ENCODE peak calls at places on chromosome 16, in eight cellular contexts. One of them, this sample, is unnamed.

GRCh38 chr16:81545470-81546175 is 101.0 kb downstream of the CMIP start:
- DNase-seq in EH: no peak
- DNase-seq in body of pancreas: no peak
- DNase-seq in activated T-helper 1 cell treated with Interleukin-2 at 50 U/mL for 16 hours: no peak
- DNase-seq in CD8-positive, alpha-beta memory T cell: no peak
- DNase-seq in stimulated activated CD4-positive, alpha-beta T cell treated with anti-CD3 and anti-CD28 coated beads, Interleukin-1b, Interleukin-23, amount 100 ng/mL, for 24 hours: no peak
- DNase-seq in esophagus squamous epithelium: no peak
- DNase-seq in HuH-7.5: no peak
- DNase-seq in this sample: no peak

GRCh38 chr16:67055712-67056487 is 27.0 kb downstream of the CBFB start:
- DNase-seq in esophagus squamous epithelium: no peak
- DNase-seq in CD8-positive, alpha-beta memory T cell: no peak
- DNase-seq in body of pancreas: no peak
- DNase-seq in EH: peak
- DNase-seq in activated T-helper 1 cell treated with Interleukin-2 at 50 U/mL for 16 hours: no peak
- DNase-seq in stimulated activated CD4-positive, alpha-beta T cell treated with anti-CD3 and anti-CD28 coated beads, Interleukin-1b, Interleukin-23, amount 100 ng/mL, for 24 hours: peak
- DNase-seq in HuH-7.5: no peak
- DNase-seq in this sample: peak

GRCh38 chr16:81238296-81239011 is at the start of gene BCO1:
- DNase-seq in HuH-7.5: no peak
- DNase-seq in EH: peak
- DNase-seq in stimulated activated CD4-positive, alpha-beta T cell treated with anti-CD3 and anti-CD28 coated beads, Interleukin-1b, Interleukin-23, amount 100 ng/mL, for 24 hours: no peak
- DNase-seq in body of pancreas: peak
- DNase-seq in esophagus squamous epithelium: no peak
- DNase-seq in CD8-positive, alpha-beta memory T cell: no peak
- DNase-seq in activated T-helper 1 cell treated with Interleukin-2 at 50 U/mL for 16 hours: no peak
- DNase-seq in this sample: peak

GRCh38 chr16:85114909-85115567 is 2.8 kb upstream of the CIBAR2 start:
- DNase-seq in stimulated activated CD4-positive, alpha-beta T cell treated with anti-CD3 and anti-CD28 coated beads, Interleukin-1b, Interleukin-23, amount 100 ng/mL, for 24 hours: peak
- DNase-seq in activated T-helper 1 cell treated with Interleukin-2 at 50 U/mL for 16 hours: peak
- DNase-seq in esophagus squamous epithelium: no peak
- DNase-seq in EH: peak
- DNase-seq in body of pancreas: peak
- DNase-seq in HuH-7.5: peak
- DNase-seq in CD8-positive, alpha-beta memory T cell: peak
- DNase-seq in this sample: peak

GRCh38 chr16:87132361-87133014 is 184.7 kb downstream of the C16orf95 start:
- DNase-seq in esophagus squamous epithelium: no peak
- DNase-seq in body of pancreas: no peak
- DNase-seq in EH: peak
- DNase-seq in activated T-helper 1 cell treated with Interleukin-2 at 50 U/mL for 16 hours: no peak
- DNase-seq in CD8-positive, alpha-beta memory T cell: no peak
- DNase-seq in stimulated activated CD4-positive, alpha-beta T cell treated with anti-CD3 and anti-CD28 coated beads, Interleukin-1b, Interleukin-23, amount 100 ng/mL, for 24 hours: no peak
- DNase-seq in HuH-7.5: no peak
- DNase-seq in this sample: peak

GRCh38 chr16:86029131-86029741 is 130.3 kb downstream of the IRF8 start:
- DNase-seq in body of pancreas: no peak
- DNase-seq in HuH-7.5: no peak
- DNase-seq in EH: peak
- DNase-seq in CD8-positive, alpha-beta memory T cell: no peak
- DNase-seq in activated T-helper 1 cell treated with Interleukin-2 at 50 U/mL for 16 hours: no peak
- DNase-seq in esophagus squamous epithelium: no peak
- DNase-seq in stimulated activated CD4-positive, alpha-beta T cell treated with anti-CD3 and anti-CD28 coated beads, Interleukin-1b, Interleukin-23, amount 100 ng/mL, for 24 hours: no peak
- DNase-seq in this sample: peak

GRCh38 chr16:66899945-66900688 is 18.6 kb downstream of the CDH16 start:
- DNase-seq in EH: peak
- DNase-seq in activated T-helper 1 cell treated with Interleukin-2 at 50 U/mL for 16 hours: no peak
- DNase-seq in CD8-positive, alpha-beta memory T cell: no peak
- DNase-seq in HuH-7.5: no peak
- DNase-seq in stimulated activated CD4-positive, alpha-beta T cell treated with anti-CD3 and anti-CD28 coated beads, Interleukin-1b, Interleukin-23, amount 100 ng/mL, for 24 hours: no peak
- DNase-seq in esophagus squamous epithelium: no peak
- DNase-seq in body of pancreas: peak
- DNase-seq in this sample: peak

GRCh38 chr16:886802-887731 is 83.7 kb downstream of the LMF1 start:
- DNase-seq in HuH-7.5: no peak
- DNase-seq in EH: no peak
- DNase-seq in stimulated activated CD4-positive, alpha-beta T cell treated with anti-CD3 and anti-CD28 coated beads, Interleukin-1b, Interleukin-23, amount 100 ng/mL, for 24 hours: no peak
- DNase-seq in body of pancreas: no peak
- DNase-seq in activated T-helper 1 cell treated with Interleukin-2 at 50 U/mL for 16 hours: no peak
- DNase-seq in CD8-positive, alpha-beta memory T cell: no peak
- DNase-seq in esophagus squamous epithelium: no peak
- DNase-seq in this sample: no peak

GRCh38 chr16:15466886-15467781 is 32.7 kb downstream of the BMERB1 start:
- DNase-seq in EH: peak
- DNase-seq in HuH-7.5: no peak
- DNase-seq in CD8-positive, alpha-beta memory T cell: no peak
- DNase-seq in body of pancreas: no peak
- DNase-seq in activated T-helper 1 cell treated with Interleukin-2 at 50 U/mL for 16 hours: no peak
- DNase-seq in esophagus squamous epithelium: no peak
- DNase-seq in stimulated activated CD4-positive, alpha-beta T cell treated with anti-CD3 and anti-CD28 coated beads, Interleukin-1b, Interleukin-23, amount 100 ng/mL, for 24 hours: no peak
- DNase-seq in this sample: peak